ENCODE peak calls at places on chromosome 11, in four cellular contexts. S is Panc1, T is heart right ventricle, C is AG09319. E is an unnamed sample.

GRCh38 chr11:113663567-113663966 is 42.5 kb downstream of the TMPRSS5 start:
- DNase-seq in C (no peak), S (no peak), T (no peak), E (no peak)

GRCh38 chr11:110069158-110069737 is 23.9 kb upstream of the ZC3H12C start:
- DNase-seq in S (no peak), C (peak), T (peak), E (no peak)

GRCh38 chr11:1586699-1587098 is 1.6 kb upstream of the KRTAP5-1 start:
- DNase-seq in S (no peak), C (no peak), T (no peak), E (no peak)

GRCh38 chr11:12921580-12922157 is 87.4 kb upstream of the RASSF10 start:
- DNase-seq in C (no peak), S (no peak), T (no peak), E (no peak)

GRCh38 chr11:119896387-119897045 is 167.5 kb upstream of the NECTIN1 start:
- DNase-seq in T (no peak), S (no peak), C (no peak), E (no peak)

GRCh38 chr11:78798567-78799170 is 224.0 kb upstream of the NARS2 start:
- DNase-seq in S (peak), T (peak), C (no peak), E (peak)

GRCh38 chr11:803770-804598 is 1.0 kb downstream of the PIDD1 start:
- DNase-seq in S (no peak), C (no peak), T (no peak), E (no peak)

GRCh38 chr11:122046846-122047245 is 69.2 kb downstream of the BLID start:
- DNase-seq in T (no peak), C (no peak), S (no peak), E (no peak)

GRCh38 chr11:77089004-77089545 is 13.6 kb upstream of the OMP start:
- DNase-seq in S (no peak), T (no peak), C (no peak), E (no peak)

GRCh38 chr11:22539851-22540376 is 85.7 kb downstream of the FANCF start:
- DNase-seq in C (no peak), S (no peak), T (no peak), E (no peak)

GRCh38 chr11:15907806-15908205 is 448.5 kb downstream of the SOX6 start:
- DNase-seq in C (no peak), T (no peak), S (no peak), E (no peak)

GRCh38 chr11:19160839-19161238 is 40.9 kb downstream of the CSRP3 start:
- DNase-seq in T (no peak), S (no peak), C (no peak), E (no peak)

GRCh38 chr11:9571766-9572120 is 1.7 kb upstream of the WEE1 start:
- DNase-seq in T (no peak), S (no peak), C (no peak), E (no peak)

GRCh38 chr11:107044503-107044902 is 26.2 kb upstream of the GUCY1A2 start:
- DNase-seq in T (no peak), C (no peak), S (no peak), E (no peak)

GRCh38 chr11:88779551-88779950 is 286.2 kb downstream of the GRM5 start:
- DNase-seq in T (no peak), C (no peak), S (peak), E (no peak)

GRCh38 chr11:76296731-76297130 is 84.2 kb downstream of the THAP12 start:
- DNase-seq in T (no peak), C (no peak), S (no peak), E (no peak)

GRCh38 chr11:76658651-76659650 is 11.6 kb downstream of the LRRC32 start:
- DNase-seq in T (no peak), S (no peak), C (no peak), E (no peak)

GRCh38 chr11:96341237-96342130 is 1.5 kb downstream of the MAML2 start:
- DNase-seq in S (no peak), T (peak), C (no peak), E (no peak)

GRCh38 chr11:877565-877964 is 33.0 kb downstream of the CHID1 start:
- DNase-seq in C (no peak), S (no peak), T (no peak), E (no peak)

GRCh38 chr11:92342034-92342433 is 117.4 kb downstream of the FAT3 start:
- DNase-seq in T (no peak), S (no peak), C (no peak), E (no peak)

GRCh38 chr11:86608251-86608799 is 64.1 kb downstream of the ME3 start:
- DNase-seq in S (no peak), C (peak), T (peak), E (peak)

GRCh38 chr11:44729718-44730117 is 3.0 kb downstream of the TSPAN18 start:
- DNase-seq in T (no peak), S (no peak), C (no peak), E (no peak)

GRCh38 chr11:21301981-21302380 is 632.6 kb downstream of the NELL1 start:
- DNase-seq in C (no peak), T (no peak), S (no peak), E (no peak)
- TF ChIP-seq CTCF in C (no peak), T (no peak), S (no peak), E (no peak)

GRCh38 chr11:31397239-31397834 is 27.7 kb downstream of the DNAJC24 start:
- DNase-seq in C (no peak), S (no peak), T (no peak), E (no peak)
- TF ChIP-seq CTCF in C (peak), S (peak), T (peak), E (peak)

GRCh38 chr11:131817701-131818188 is 447.3 kb downstream of the NTM start:
- DNase-seq in S (no peak), C (no peak), T (no peak), E (no peak)
- TF ChIP-seq CTCF in S (no peak), C (no peak), T (no peak), E (no peak)

DNA sequence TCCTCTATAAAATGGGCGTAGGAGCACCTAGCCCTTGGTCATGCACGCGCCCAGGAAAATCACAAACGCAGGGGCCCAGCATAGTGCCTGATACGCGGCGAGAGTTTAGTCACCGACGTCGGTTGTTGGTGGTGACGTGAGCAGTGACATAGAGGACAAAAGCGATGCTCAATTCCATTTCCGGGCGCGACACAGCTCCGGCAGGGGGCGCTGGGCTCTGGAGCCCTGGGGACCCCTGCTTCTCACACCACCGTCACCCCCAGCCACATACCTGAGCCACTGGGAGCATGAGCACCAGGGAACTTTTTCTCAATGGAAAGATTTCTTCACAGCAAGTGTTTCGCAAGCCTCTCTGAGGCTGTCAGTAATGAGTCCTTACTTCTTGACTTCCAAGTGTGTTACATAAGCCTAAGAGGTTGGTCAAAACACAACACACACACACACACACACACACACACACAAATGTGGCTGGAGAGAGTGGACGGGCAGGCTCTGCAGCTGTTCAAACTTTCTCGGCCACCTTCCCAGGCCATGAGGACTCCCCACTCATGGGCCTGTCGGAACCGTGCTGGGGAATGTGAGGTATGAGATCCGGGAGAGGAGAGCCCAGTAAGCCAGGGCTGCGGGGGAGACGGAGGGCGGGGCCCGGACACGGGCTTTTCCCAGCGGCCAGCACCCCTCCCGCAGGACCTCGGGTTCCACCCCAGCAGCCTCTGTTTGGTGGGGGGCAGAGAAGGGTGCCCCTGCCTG is 36.9 kb upstream of the LINC01488 start:
- DNase-seq in S (no peak), C (peak), T (peak), E (peak)
- TF ChIP-seq CTCF in S (no peak), C (peak), T (peak), E (peak)